ENCODE peak calls at places on chromosomes 13 and 19, in five cellular contexts. M is stimulated activated CD8-positive, alpha-beta memory T cell treated with anti-CD3 and anti-CD28 coated beads, Interleukin-7, amount 100 ng/mL, for 1 hour; H is left ventricle myocardium inferior; E is astrocyte of the spinal cord; U is keratinocyte. N is an unnamed sample.

GRCh38 chr13:20669162-20669561 is 34.3 kb upstream of the IL17D start:
- DNase-seq in M (no peak), H (no peak), E (no peak), U (no peak), N (no peak)

GRCh38 chr19:54153731-54154326 is 5.7 kb downstream of the LENG1 start:
- DNase-seq in M (no peak), H (no peak), E (no peak), U (no peak), N (no peak)

GRCh38 chr13:98143601-98144500 is 957 bp downstream of the FARP1 start:
- DNase-seq in M (no peak), H (peak), E (peak), U (no peak), N (no peak)

GRCh38 chr19:28020631-28021315 is 1192.2 kb downstream of the UQCRFS1 start:
- DNase-seq in M (no peak), H (no peak), E (no peak), U (no peak), N (no peak)

GRCh38 chr19:46718934-46719551 is 2.1 kb upstream of the PRKD2 start:
- DNase-seq in M (no peak), H (no peak), E (no peak), U (no peak), N (no peak)

GRCh38 chr13:110944121-110944967 is 29.5 kb upstream of the ANKRD10 start:
- DNase-seq in M (no peak), H (no peak), E (peak), U (no peak), N (no peak)

GRCh38 chr13:112743451-112744305 is 53.8 kb downstream of the ATP11A start:
- DNase-seq in M (no peak), H (no peak), E (no peak), U (no peak), N (no peak)

GRCh38 chr19:5480427-5480836 is 25.2 kb downstream of the ZNRF4 start:
- DNase-seq in M (no peak), H (no peak), E (no peak), U (no peak), N (no peak)

GRCh38 chr13:29465741-29466293 is 129.7 kb downstream of the SLC7A1 start:
- DNase-seq in M (no peak), H (peak), E (peak), U (no peak), N (no peak)

GRCh38 chr13:113551081-113552000 is 33.2 kb upstream of the TFDP1 start:
- DNase-seq in M (no peak), H (no peak), E (no peak), U (no peak), N (no peak)

GRCh38 chr19:3496392-3497273 is 3.8 kb downstream of the DOHH start:
- DNase-seq in M (no peak), H (no peak), E (no peak), U (no peak), N (no peak)

GRCh38 chr13:38830442-38831045 is 143.7 kb downstream of the FREM2 start:
- DNase-seq in M (no peak), H (no peak), E (no peak), U (no peak), N (no peak)

GRCh38 chr19:7595466-7596133 is at the start of gene CAMSAP3:
- DNase-seq in M (no peak), H (no peak), E (no peak), U (no peak), N (no peak)

GRCh38 chr13:50401721-50402510 is 386.7 kb downstream of the KCNRG start:
- DNase-seq in M (no peak), H (no peak), E (peak), U (no peak), N (peak)

GRCh38 chr13:37090912-37091311 is 14.6 kb downstream of the CSNK1A1L start:
- DNase-seq in M (no peak), H (no peak), E (no peak), U (no peak), N (no peak)

GRCh38 chr19:23403024-23403423 is 7.8 kb upstream of the ZNF91 start:
- DNase-seq in M (no peak), H (no peak), E (no peak), U (no peak), N (no peak)

GRCh38 chr13:79434578-79434977 is 28.5 kb upstream of the RBM26 start:
- DNase-seq in M (no peak), H (no peak), E (peak), U (no peak), N (no peak)

GRCh38 chr19:30543243-30543945 is 171.2 kb downstream of the ZNF536 start:
- DNase-seq in M (no peak), H (no peak), E (no peak), U (no peak), N (no peak)

GRCh38 chr19:16259385-16260159 is 61.9 kb downstream of the AP1M1 start:
- DNase-seq in M (no peak), H (no peak), E (no peak), U (no peak), N (no peak)

GRCh38 chr19:31220540-31220939 is 128.7 kb downstream of the TSHZ3 start:
- DNase-seq in M (no peak), H (no peak), E (no peak), U (no peak), N (no peak)

N was measured in AG04449.